ENCODE peak calls at places on chromosome 16, in five cellular contexts. I is gastrocnemius medialis, M is A172, L is putamen, Q is A549. C is an unnamed sample.
A peak's percentile ranks its signal among the peaks of the same experiment; 100 is the strongest.

GRCh38 chr16:88478889-88479794 is 26.1 kb downstream of the ZFPM1 start:
- DNase-seq in L (no peak), I (no peak), Q (no peak), M (no peak), C (no peak)

GRCh38 chr16:60979119-60979518 is 1057.1 kb downstream of the CDH8 start:
- DNase-seq in L (no peak), M (no peak), I (no peak), Q (no peak), C (no peak)

GRCh38 chr16:72211085-72211484 is 39.1 kb upstream of the PMFBP1 start:
- DNase-seq in M (no peak), I (no peak), Q (no peak), L (no peak), C (no peak)

GRCh38 chr16:70430667-70431536 is 8.0 kb downstream of the ST3GAL2 start:
- DNase-seq in M (peak; percentile 36), L (no peak), Q (no peak), I (no peak), C (no peak)

GRCh38 chr16:85916141-85916890 is 17.4 kb downstream of the IRF8 start:
- DNase-seq in L (no peak), I (no peak), Q (no peak), M (peak; percentile 75), C (no peak)

GRCh38 chr16:72664122-72664479 is 383.8 kb downstream of the ZFHX3 start:
- DNase-seq in M (no peak), Q (peak; percentile 5), L (no peak), I (no peak), C (peak; percentile 36)

GRCh38 chr16:392450-393027 is 4.5 kb upstream of the NME4 start:
- DNase-seq in Q (no peak), L (no peak), M (no peak), I (no peak), C (no peak)

GRCh38 chr16:86231996-86232350 is 278.4 kb upstream of the FOXF1 start:
- DNase-seq in M (no peak), I (no peak), Q (no peak), L (no peak), C (no peak)

GRCh38 chr16:47204736-47205499 is 61.2 kb upstream of the NETO2 start:
- DNase-seq in M (no peak), I (no peak), L (peak; percentile 31), Q (no peak), C (peak; percentile 0)

GRCh38 chr16:11752856-11753255 is 10.2 kb upstream of the TXNDC11 start:
- DNase-seq in I (no peak), Q (no peak), L (no peak), M (no peak), C (no peak)

GRCh38 chr16:54171855-54172537 is 114.6 kb downstream of the IRX3 start:
- DNase-seq in L (peak; percentile 15), M (no peak), Q (no peak), I (no peak), C (no peak)

GRCh38 chr16:25006504-25007055 is 8.6 kb downstream of the ARHGAP17 start:
- DNase-seq in M (no peak), L (no peak), Q (no peak), I (no peak), C (no peak)

GRCh38 chr16:63289834-63290460 is 1253.7 kb upstream of the CDH8 start:
- DNase-seq in I (no peak), L (peak; percentile 54), M (peak; percentile 65), Q (peak; percentile 4), C (peak; percentile 30)

GRCh38 chr16:66035096-66035495 is 331.4 kb upstream of the CDH5 start:
- DNase-seq in I (no peak), L (no peak), Q (no peak), M (no peak), C (no peak)

GRCh38 chr16:12793120-12793889 is 10.4 kb downstream of the CPPED1 start:
- DNase-seq in M (no peak), Q (no peak), I (no peak), L (no peak), C (no peak)

GRCh38 chr16:84058211-84058610 is 15.6 kb upstream of the SLC38A8 start:
- DNase-seq in Q (no peak), L (no peak), M (no peak), I (no peak), C (no peak)

GRCh38 chr16:3092501-3092991 is 6.5 kb downstream of the ZSCAN10 start:
- DNase-seq in L (no peak), Q (no peak), I (no peak), M (no peak), C (no peak)

GRCh38 chr16:27374231-27374793 is 27.7 kb upstream of the IL21R start:
- DNase-seq in I (no peak), Q (no peak), M (no peak), L (peak; percentile 18), C (no peak)

GRCh38 chr16:17451835-17452234 is 18.9 kb downstream of the XYLT1 start:
- DNase-seq in L (no peak), I (no peak), M (no peak), Q (no peak), C (no peak)

GRCh38 chr16:50093607-50094570 is 28.1 kb downstream of the HEATR3 start:
- DNase-seq in I (peak; percentile 64), L (peak; percentile 47), Q (no peak), M (no peak), C (no peak)

GRCh38 chr16:51762081-51762995 is 611.3 kb upstream of the SALL1 start:
- DNase-seq in I (no peak), M (peak; percentile 69), Q (peak; percentile 51), L (peak; percentile 69), C (peak; percentile 78)

GRCh38 chr16:28880589-28880915 is 2.3 kb downstream of the ATP2A1 start:
- DNase-seq in M (no peak), Q (no peak), L (no peak), I (no peak), C (no peak)